ENCODE peak calls at places on chromosome 5, in eight cellular contexts. P, T, R, X, O, J, Q and C are unnamed samples.

GRCh38 chr5:140570058-140570457 is 5.4 kb downstream of the SLC35A4 start:
- DNase-seq in P (no peak), T (no peak), R (no peak), X (no peak), O (no peak), J (no peak), Q (no peak), C (no peak)

GRCh38 chr5:131984945-131985665 is 26.4 kb downstream of the ACSL6 start:
- DNase-seq in P (no peak), T (no peak), R (no peak), X (no peak), O (no peak), J (peak; percentile 30), Q (no peak), C (no peak)

GRCh38 chr5:45507174-45507573 is 189.0 kb downstream of the HCN1 start:
- DNase-seq in P (no peak), T (peak; percentile 94), R (no peak), X (no peak), O (no peak), J (peak; percentile 7), Q (no peak), C (no peak)

GRCh38 chr5:79990205-79990597 is 861 bp downstream of the MTX3 start:
- DNase-seq in P (no peak), T (no peak), R (no peak), X (no peak), O (no peak), J (no peak), Q (no peak), C (no peak)

GRCh38 chr5:113115061-113115460 is 138.5 kb downstream of the DCP2 start:
- DNase-seq in P (no peak), T (no peak), R (no peak), X (no peak), O (no peak), J (no peak), Q (no peak), C (no peak)

GRCh38 chr5:61114441-61114840 is 47.8 kb downstream of the SMIM15 start:
- DNase-seq in P (no peak), T (no peak), R (no peak), X (no peak), O (no peak), J (no peak), Q (no peak), C (no peak)

GRCh38 chr5:112917453-112918005 is 4.5 kb downstream of the REEP5 start:
- DNase-seq in P (no peak), T (no peak), R (peak; percentile 15), X (no peak), O (no peak), J (no peak), Q (no peak), C (no peak)

GRCh38 chr5:107792940-107793339 is 122.2 kb upstream of the EFNA5 start:
- DNase-seq in P (no peak), T (no peak), R (no peak), X (no peak), O (no peak), J (no peak), Q (no peak), C (no peak)

GRCh38 chr5:172820046-172820767 is 13.8 kb upstream of the ERGIC1 start:
- DNase-seq in P (no peak), T (no peak), R (peak; percentile 40), X (peak; percentile 83), O (no peak), J (no peak), Q (no peak), C (no peak)

GRCh38 chr5:68266457-68266856 is 50.9 kb downstream of the PIK3R1 start:
- DNase-seq in P (no peak), T (no peak), R (no peak), X (no peak), O (no peak), J (no peak), Q (no peak), C (no peak)